ENCODE peak calls at places on chromosomes 11 and 22, in six cellular contexts. W is Caco-2; B is CD8-positive, alpha-beta T cell; X is keratinocyte; U is AG04450; F is endothelial cell of umbilical vein. M is an unnamed sample.

GRCh38 chr11:1924121-1924520 is 4.6 kb downstream of the TNNT3 start:
- DNase-seq in F (no peak), U (no peak), X (no peak), W (peak), B (no peak), M (no peak)

GRCh38 chr11:396511-396947 is 2.5 kb downstream of the PKP3 start:
- DNase-seq in X (no peak), B (no peak), U (no peak), W (no peak), F (peak), M (peak)

GRCh38 chr11:45804806-45805304 is at the start of gene SLC35C1:
- DNase-seq in X (peak), W (peak), U (peak), F (peak), B (peak), M (peak)

GRCh38 chr22:25167834-25168601 is 31.6 kb upstream of the CRYBB3 start:
- DNase-seq in U (no peak), W (no peak), X (no peak), F (no peak), B (no peak), M (no peak)

GRCh38 chr11:1705121-1706052 is 8.4 kb downstream of the KRTAP5-6 start:
- DNase-seq in X (no peak), U (no peak), F (no peak), W (no peak), B (no peak), M (no peak)

GRCh38 chr22:27632451-27633295 is 168.9 kb downstream of the MN1 start:
- DNase-seq in X (no peak), B (no peak), W (peak), U (no peak), F (no peak), M (no peak)

GRCh38 chr22:36816635-36817428 is at the start of gene PVALB:
- DNase-seq in W (no peak), X (no peak), B (no peak), U (no peak), F (peak), M (peak)

GRCh38 chr22:47195156-47195675 is 432.8 kb downstream of the TBC1D22A start:
- DNase-seq in F (no peak), B (no peak), U (no peak), W (no peak), X (no peak), M (no peak)

GRCh38 chr11:57290288-57290687 is 34.5 kb downstream of the TNKS1BP1 start:
- DNase-seq in B (no peak), U (no peak), W (no peak), F (peak), X (no peak), M (peak)

GRCh38 chr11:19905280-19905853 is 192.7 kb downstream of the NAV2 start:
- DNase-seq in F (peak), U (no peak), W (no peak), X (no peak), B (no peak), M (peak)

GRCh38 chr22:37345863-37346514 is 63.7 kb downstream of the CYTH4 start:
- DNase-seq in U (peak), W (no peak), B (no peak), F (peak), X (no peak), M (peak)

GRCh38 chr22:36544107-36544620 is 15.2 kb upstream of the EIF3D start:
- DNase-seq in F (no peak), W (no peak), U (no peak), X (no peak), B (no peak), M (peak)

GRCh38 chr11:126153999-126154398 is 57.5 kb downstream of the RPUSD4 start:
- DNase-seq in F (peak), X (no peak), W (no peak), B (no peak), U (no peak), M (peak)

GRCh38 chr11:114059278-114059983 is at the start of gene ZBTB16:
- DNase-seq in W (peak), X (no peak), B (peak), F (peak), U (no peak), M (peak)

GRCh38 chr11:44992181-44992582 is 41.5 kb upstream of the TP53I11 start:
- DNase-seq in W (no peak), B (no peak), X (no peak), F (no peak), U (no peak), M (no peak)

GRCh38 chr22:23522642-23523251 is 57.3 kb downstream of the IGLL1 start:
- DNase-seq in F (peak), U (no peak), B (no peak), W (no peak), X (no peak), M (peak)

GRCh38 chr11:33970984-33971466 is 79.1 kb upstream of the LMO2 start:
- DNase-seq in U (peak), W (peak), F (peak), B (no peak), X (no peak), M (peak)

GRCh38 chr11:119861160-119861559 is 132.2 kb upstream of the NECTIN1 start:
- DNase-seq in U (no peak), F (no peak), B (no peak), X (no peak), W (no peak), M (no peak)

GRCh38 chr11:32870676-32871075 is 21.9 kb upstream of the QSER1 start:
- DNase-seq in X (no peak), U (no peak), B (peak), F (no peak), W (peak), M (peak)

GRCh38 chr22:33105501-33105911 is 47.3 kb upstream of the SYN3 start:
- DNase-seq in U (no peak), W (no peak), B (no peak), F (no peak), X (no peak), M (peak)

DNA sequence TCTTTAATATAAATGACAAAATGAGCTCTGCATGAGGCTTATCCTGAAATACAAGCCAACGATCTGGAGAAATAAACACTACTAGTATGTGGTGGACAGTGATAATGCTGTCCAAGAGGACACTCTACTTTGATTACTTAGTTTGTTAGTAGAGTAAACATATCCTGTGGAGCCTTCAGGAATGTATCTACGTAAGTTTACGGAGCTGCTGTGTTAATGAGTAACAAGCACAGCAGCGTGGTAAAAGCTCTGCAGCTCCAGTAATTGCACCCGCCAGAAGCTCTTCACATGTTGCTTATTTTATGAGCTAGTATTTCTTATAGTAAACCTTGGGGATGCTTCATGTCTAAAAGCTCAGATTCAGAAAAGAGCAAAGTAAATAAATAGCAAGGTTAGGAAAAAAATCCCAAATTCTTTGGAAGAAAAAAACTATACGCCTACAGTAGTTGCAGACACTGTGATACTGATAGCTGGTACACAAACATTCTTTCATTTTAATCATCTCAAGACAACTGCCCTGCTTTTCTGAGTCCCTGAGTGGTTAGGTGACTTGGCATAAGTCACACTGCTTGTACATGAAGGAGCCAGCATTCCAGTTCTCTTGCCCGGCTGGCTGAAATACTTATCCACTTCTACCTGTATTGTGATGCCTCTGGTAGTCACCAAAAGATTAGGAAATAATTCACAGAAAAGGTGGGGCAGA is 32.7 kb upstream of the CCDC34 start:
- DNase-seq in X (no peak), B (no peak), F (no peak), W (peak), U (peak), M (peak)
- H3K4me3 ChIP-seq in X (peak), B (no peak), F (no peak), W (peak), U (no peak), M (no peak)

GRCh38 chr11:110362916-110363574 is 66.6 kb upstream of the RDX start:
- DNase-seq in X (no peak), B (no peak), F (peak), U (no peak), W (peak), M (peak)

GRCh38 chr11:110366234-110366633 is 63.5 kb upstream of the FDX1 start:
- DNase-seq in B (no peak), F (peak), X (no peak), U (no peak), W (no peak), M (peak)

GRCh38 chr11:110373061-110373702 is 56.6 kb upstream of the FDX1 start:
- DNase-seq in F (peak), X (no peak), U (no peak), B (no peak), W (no peak), M (peak)

GRCh38 chr11:110367571-110367970 is 62.2 kb upstream of the FDX1 start:
- DNase-seq in U (no peak), W (no peak), F (peak), B (no peak), X (no peak), M (peak)
- TF ChIP-seq CTCF in U (peak), W (no peak), F (no peak), B (no peak), X (no peak), M (peak)

GRCh38 chr11:69513196-69513595 is 31.7 kb downstream of the LINC01488 start:
- DNase-seq in B (no peak), W (peak), F (no peak), X (no peak), U (no peak), M (no peak)

GRCh38 chr11:69516526-69516925 is 35.1 kb downstream of the LINC01488 start:
- DNase-seq in U (no peak), B (no peak), X (no peak), W (peak), F (no peak), M (no peak)

GRCh38 chr11:69513663-69514062 is 32.2 kb downstream of the LINC01488 start:
- DNase-seq in B (no peak), X (no peak), F (no peak), U (no peak), W (no peak), M (no peak)

GRCh38 chr11:69514771-69515170 is 33.3 kb downstream of the LINC01488 start:
- DNase-seq in W (peak), F (no peak), U (no peak), B (no peak), X (no peak), M (no peak)

GRCh38 chr11:69515271-69516245 is 34.1 kb downstream of the LINC01488 start:
- DNase-seq in B (no peak), X (no peak), F (no peak), W (peak), U (no peak), M (no peak)
- H3K4me3 ChIP-seq in B (no peak), X (no peak), F (no peak), W (no peak), U (no peak), M (no peak)

GRCh38 chr11:47177229-47177845 is 658 bp upstream of the ARFGAP2 start:
- DNase-seq in F (peak), U (peak), X (peak), W (peak), B (peak), M (peak)
- TF ChIP-seq CTCF in F (peak), U (peak), X (peak), W (peak), B (peak), M (peak)

GRCh38 chr11:14905104-14906033 is 13.3 kb upstream of the CYP2R1 start:
- DNase-seq in F (peak), B (peak), W (no peak), X (no peak), U (no peak), M (peak)

GRCh38 chr11:14902650-14903350 is 10.8 kb upstream of the CYP2R1 start:
- DNase-seq in X (no peak), W (no peak), B (no peak), U (no peak), F (peak), M (peak)

GRCh38 chr11:14906614-14907392 is 14.8 kb upstream of the CYP2R1 start:
- DNase-seq in B (no peak), F (no peak), X (no peak), W (no peak), U (no peak), M (no peak)

GRCh38 chr11:14907411-14908213 is 15.6 kb upstream of the CYP2R1 start:
- DNase-seq in F (peak), U (no peak), W (peak), B (peak), X (no peak), M (peak)

DNA sequence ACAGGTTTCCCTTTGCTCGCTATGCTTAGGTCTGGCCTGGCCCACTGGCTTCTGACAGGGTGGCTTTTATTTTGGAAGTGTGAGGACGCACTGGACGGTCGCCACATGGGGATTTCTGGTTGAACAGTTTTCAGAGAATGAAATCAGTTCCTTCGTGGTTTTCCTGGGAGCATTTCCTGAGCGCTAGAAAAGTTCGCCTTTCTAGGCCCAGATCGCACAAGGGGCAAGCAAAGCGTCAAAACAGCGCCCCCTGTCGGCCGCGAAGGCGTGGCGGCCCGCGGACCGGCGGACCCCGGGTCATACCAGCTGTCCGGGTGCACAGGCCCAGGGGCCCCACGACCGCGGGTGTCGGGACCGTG is 12.7 kb upstream of the CYP2R1 start:
- DNase-seq in B (peak), W (no peak), X (no peak), U (no peak), F (peak), M (peak)
- H3K4me3 ChIP-seq in B (peak), W (no peak), X (no peak), U (peak), F (peak), M (peak)

DNA sequence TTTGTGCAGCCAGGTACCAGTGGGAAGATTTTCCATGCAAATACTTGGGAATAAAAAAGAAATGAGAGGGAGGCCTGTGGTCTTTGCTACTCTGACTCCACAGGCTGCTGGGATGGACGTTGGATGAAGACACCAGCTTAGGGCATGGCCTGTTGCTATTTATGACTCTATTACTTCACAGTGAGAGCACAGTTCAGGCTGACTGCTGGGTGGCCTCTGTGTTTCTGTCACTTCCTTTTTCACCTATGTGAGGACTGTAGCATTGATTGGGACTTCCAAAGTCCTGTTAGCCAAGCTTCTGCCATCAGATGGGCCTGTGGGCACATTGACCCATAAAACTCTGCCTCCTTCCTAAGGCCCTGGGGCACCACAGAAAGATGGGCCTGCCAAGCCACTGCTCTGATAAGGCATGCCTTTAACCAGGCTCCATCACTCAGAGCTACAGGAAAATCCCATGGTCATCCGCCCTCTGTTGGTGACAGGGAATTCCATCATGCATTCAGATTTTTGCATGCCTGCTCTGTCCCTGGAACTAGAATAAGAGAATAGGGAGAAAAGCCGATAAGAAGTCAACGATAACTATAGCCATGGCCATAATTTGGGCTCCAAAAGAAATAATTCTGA is 64.6 kb downstream of the KCNJ1 start:
- DNase-seq in X (no peak), B (no peak), U (no peak), F (peak), W (no peak), M (peak)
- TF ChIP-seq CTCF in X (peak), B (no peak), U (peak), F (peak), W (peak), M (peak)

DNA sequence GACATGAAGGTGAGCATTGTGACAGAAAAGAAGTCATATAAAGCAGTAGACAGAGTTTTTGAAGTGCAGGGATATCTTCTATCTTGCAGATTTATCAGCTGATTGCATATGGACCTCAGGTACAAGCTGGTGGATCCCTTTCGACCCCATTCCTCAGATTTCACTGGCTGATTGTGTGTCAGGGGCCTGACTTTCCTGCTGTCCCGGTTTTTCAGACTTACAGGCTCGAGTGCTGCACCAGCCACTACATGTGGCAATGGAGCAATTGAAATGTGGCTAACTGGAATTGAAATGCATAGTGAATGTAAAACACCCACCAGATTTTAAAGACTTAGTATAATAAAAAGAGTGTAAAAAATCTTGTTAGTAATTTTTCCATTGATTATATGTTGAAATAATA is 50.3 kb downstream of the CLMP start:
- DNase-seq in U (no peak), W (peak), X (no peak), F (no peak), B (no peak), M (no peak)
- H3K4me3 ChIP-seq in U (no peak), W (no peak), X (no peak), F (no peak), B (no peak), M (no peak)

DNA sequence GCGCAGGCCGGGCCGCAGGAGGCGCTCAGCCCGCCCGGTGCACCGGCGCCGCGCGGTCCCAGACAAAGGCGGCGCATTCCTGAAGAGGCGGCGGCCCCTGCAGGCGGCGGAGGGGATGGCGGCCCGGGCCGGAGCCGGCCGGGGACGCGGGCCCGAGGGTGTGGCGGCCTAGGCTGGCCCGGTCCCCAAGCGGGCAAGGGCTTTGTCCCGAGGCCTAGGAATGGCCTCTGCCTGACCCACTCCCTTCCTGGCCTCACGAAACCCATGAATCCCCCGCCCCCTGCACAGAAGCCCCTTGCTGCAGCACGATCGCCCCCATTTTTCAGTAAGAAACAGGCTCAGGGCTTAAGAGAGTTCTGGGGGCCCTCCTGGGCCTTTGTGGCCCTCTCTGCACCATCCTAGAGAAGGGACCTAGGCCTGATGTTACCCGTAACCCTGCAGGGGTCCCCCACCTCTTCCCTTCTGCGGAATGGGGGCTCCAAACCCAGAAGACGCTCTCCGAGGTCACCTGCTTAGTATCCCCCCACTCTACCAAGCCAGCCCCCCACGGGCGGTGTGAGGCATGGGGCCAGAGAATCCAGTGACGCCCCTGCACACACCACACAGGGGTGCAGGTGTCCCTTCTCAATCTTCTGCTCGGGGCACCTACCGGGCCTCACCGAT is 363 bp upstream of the RTN4R start:
- DNase-seq in F (peak), B (peak), W (peak), U (no peak), X (no peak), M (peak)
- TF ChIP-seq CTCF in F (peak), B (peak), W (peak), U (peak), X (peak), M (peak)

GRCh38 chr11:69013009-69013951 is at the start of gene MRGPRF:
- DNase-seq in X (no peak), B (no peak), U (peak), W (no peak), F (no peak), M (peak)
- H3K4me3 ChIP-seq in X (no peak), B (no peak), U (peak), W (no peak), F (no peak), M (peak)

GRCh38 chr11:87092567-87092966 is 54.8 kb downstream of the TMEM135 start:
- DNase-seq in B (no peak), X (no peak), F (no peak), U (no peak), W (no peak), M (no peak)

GRCh38 chr11:87101956-87102355 is 64.2 kb downstream of the TMEM135 start:
- DNase-seq in W (no peak), U (no peak), X (no peak), F (no peak), B (no peak), M (no peak)

GRCh38 chr11:87092159-87092558 is 54.4 kb downstream of the TMEM135 start:
- DNase-seq in W (no peak), U (no peak), F (no peak), B (no peak), X (no peak), M (peak)

GRCh38 chr11:87097582-87097981 is 59.8 kb downstream of the TMEM135 start:
- DNase-seq in B (peak), F (peak), X (peak), W (peak), U (peak), M (peak)
- TF ChIP-seq CTCF in B (peak), F (peak), X (peak), W (peak), U (peak), M (peak)

M was measured in fibroblast of pulmonary artery.